ENCODE peak calls at places on chromosomes 13 and 19, in five cellular contexts. One of them, this sample, is unnamed.

GRCh38 chr13:111245781-111246384 is 74.6 kb upstream of the TEX29 start:
- DNase-seq in cardiac muscle cell: peak
- DNase-seq in heart right ventricle: no peak
- DNase-seq in tibial nerve: no peak
- DNase-seq in dorsolateral prefrontal cortex: no peak
- DNase-seq in this sample: no peak

GRCh38 chr13:101127741-101128353 is 288.5 kb downstream of the NALCN start:
- DNase-seq in cardiac muscle cell: peak
- DNase-seq in heart right ventricle: no peak
- DNase-seq in dorsolateral prefrontal cortex: no peak
- DNase-seq in tibial nerve: no peak
- DNase-seq in this sample: no peak

GRCh38 chr13:71590654-71591148 is 276.3 kb downstream of the DACH1 start:
- DNase-seq in dorsolateral prefrontal cortex: no peak
- DNase-seq in cardiac muscle cell: no peak
- DNase-seq in tibial nerve: no peak
- DNase-seq in heart right ventricle: no peak
- DNase-seq in this sample: no peak

GRCh38 chr13:62931901-62932883 is 1516.5 kb upstream of the PCDH20 start:
- DNase-seq in cardiac muscle cell: peak
- DNase-seq in heart right ventricle: no peak
- DNase-seq in tibial nerve: no peak
- DNase-seq in dorsolateral prefrontal cortex: no peak
- DNase-seq in this sample: no peak

GRCh38 chr19:5048727-5049553 is 80.0 kb downstream of the KDM4B start:
- DNase-seq in tibial nerve: no peak
- DNase-seq in cardiac muscle cell: peak
- DNase-seq in heart right ventricle: no peak
- DNase-seq in dorsolateral prefrontal cortex: no peak
- DNase-seq in this sample: no peak

GRCh38 chr19:57192064-57192395 is 730 bp downstream of the ZNF264 start:
- DNase-seq in dorsolateral prefrontal cortex: no peak
- DNase-seq in cardiac muscle cell: peak
- DNase-seq in tibial nerve: no peak
- DNase-seq in heart right ventricle: no peak
- DNase-seq in this sample: no peak

GRCh38 chr19:4452230-4452990 is 5.2 kb downstream of the UBXN6 start:
- DNase-seq in cardiac muscle cell: no peak
- DNase-seq in heart right ventricle: no peak
- DNase-seq in tibial nerve: no peak
- DNase-seq in dorsolateral prefrontal cortex: no peak
- DNase-seq in this sample: no peak

GRCh38 chr13:35549481-35549880 is 73.0 kb upstream of the MAB21L1 start:
- DNase-seq in cardiac muscle cell: peak
- DNase-seq in tibial nerve: no peak
- DNase-seq in dorsolateral prefrontal cortex: no peak
- DNase-seq in heart right ventricle: no peak
- DNase-seq in this sample: no peak

GRCh38 chr19:47172666-47173455 is 42.2 kb downstream of the SAE1 start:
- DNase-seq in dorsolateral prefrontal cortex: no peak
- DNase-seq in tibial nerve: no peak
- DNase-seq in heart right ventricle: no peak
- DNase-seq in cardiac muscle cell: no peak
- DNase-seq in this sample: no peak

GRCh38 chr19:28578786-28579505 is 634.0 kb downstream of the UQCRFS1 start:
- DNase-seq in heart right ventricle: no peak
- DNase-seq in dorsolateral prefrontal cortex: no peak
- DNase-seq in tibial nerve: no peak
- DNase-seq in cardiac muscle cell: no peak
- DNase-seq in this sample: no peak

GRCh38 chr19:38213911-38214625 is 10.0 kb downstream of the DPF1 start:
- DNase-seq in cardiac muscle cell: peak
- DNase-seq in heart right ventricle: no peak
- DNase-seq in tibial nerve: no peak
- DNase-seq in dorsolateral prefrontal cortex: peak
- DNase-seq in this sample: no peak

GRCh38 chr13:45119469-45119989 is 781 bp upstream of the GTF2F2 start:
- DNase-seq in dorsolateral prefrontal cortex: no peak
- DNase-seq in heart right ventricle: no peak
- DNase-seq in tibial nerve: no peak
- DNase-seq in cardiac muscle cell: peak
- DNase-seq in this sample: no peak

GRCh38 chr13:64855506-64855905 is 2374.6 kb downstream of the PCDH9 start:
- DNase-seq in heart right ventricle: no peak
- DNase-seq in dorsolateral prefrontal cortex: no peak
- DNase-seq in tibial nerve: no peak
- DNase-seq in cardiac muscle cell: peak
- DNase-seq in this sample: no peak

GRCh38 chr13:99367663-99368448 is 60.7 kb upstream of the GPR183 start:
- DNase-seq in dorsolateral prefrontal cortex: no peak
- DNase-seq in heart right ventricle: no peak
- DNase-seq in cardiac muscle cell: no peak
- DNase-seq in tibial nerve: no peak
- DNase-seq in this sample: no peak

GRCh38 chr19:34217952-34218817 is 36.2 kb upstream of the GARRE1 start:
- DNase-seq in tibial nerve: no peak
- DNase-seq in heart right ventricle: no peak
- DNase-seq in dorsolateral prefrontal cortex: no peak
- DNase-seq in cardiac muscle cell: peak
- DNase-seq in this sample: no peak

GRCh38 chr19:7641288-7642276 is 4.7 kb downstream of the STXBP2 start:
- DNase-seq in cardiac muscle cell: no peak
- DNase-seq in tibial nerve: no peak
- DNase-seq in heart right ventricle: no peak
- DNase-seq in dorsolateral prefrontal cortex: no peak
- DNase-seq in this sample: no peak

GRCh38 chr13:73937420-73937819 is 196.8 kb downstream of the KLF12 start:
- DNase-seq in heart right ventricle: no peak
- DNase-seq in tibial nerve: no peak
- DNase-seq in dorsolateral prefrontal cortex: no peak
- DNase-seq in cardiac muscle cell: no peak
- DNase-seq in this sample: no peak

GRCh38 chr13:28494861-28495585 is at the start of gene FLT1:
- DNase-seq in dorsolateral prefrontal cortex: no peak
- DNase-seq in heart right ventricle: peak
- DNase-seq in tibial nerve: no peak
- DNase-seq in cardiac muscle cell: peak
- DNase-seq in this sample: no peak

GRCh38 chr13:64778002-64778401 is 2452.1 kb downstream of the PCDH9 start:
- DNase-seq in cardiac muscle cell: no peak
- DNase-seq in tibial nerve: no peak
- DNase-seq in dorsolateral prefrontal cortex: no peak
- DNase-seq in heart right ventricle: no peak
- DNase-seq in this sample: no peak

GRCh38 chr19:51020988-51021651 is 1.6 kb upstream of the KLK10 start:
- DNase-seq in dorsolateral prefrontal cortex: peak
- DNase-seq in cardiac muscle cell: peak
- DNase-seq in heart right ventricle: no peak
- DNase-seq in tibial nerve: no peak
- DNase-seq in this sample: no peak

GRCh38 chr19:53333071-53333465 is 481 bp upstream of the ZNF845 start:
- DNase-seq in dorsolateral prefrontal cortex: no peak
- DNase-seq in tibial nerve: no peak
- DNase-seq in cardiac muscle cell: no peak
- DNase-seq in heart right ventricle: peak
- DNase-seq in this sample: no peak

GRCh38 chr19:42563352-42564210 is 31.1 kb downstream of the CEACAM8 start:
- DNase-seq in tibial nerve: no peak
- DNase-seq in dorsolateral prefrontal cortex: peak
- DNase-seq in cardiac muscle cell: peak
- DNase-seq in heart right ventricle: peak
- DNase-seq in this sample: peak

GRCh38 chr19:30648321-30648720 is 276.1 kb downstream of the ZNF536 start:
- DNase-seq in cardiac muscle cell: no peak
- DNase-seq in tibial nerve: no peak
- DNase-seq in heart right ventricle: no peak
- DNase-seq in dorsolateral prefrontal cortex: no peak
- DNase-seq in this sample: no peak

GRCh38 chr19:7292352-7292949 is 1.8 kb downstream of the INSR start:
- DNase-seq in tibial nerve: no peak
- DNase-seq in cardiac muscle cell: no peak
- DNase-seq in heart right ventricle: no peak
- DNase-seq in dorsolateral prefrontal cortex: no peak
- DNase-seq in this sample: no peak

GRCh38 chr19:10408511-10409291 is 5.4 kb upstream of the CDC37 start:
- DNase-seq in dorsolateral prefrontal cortex: peak
- DNase-seq in cardiac muscle cell: no peak
- DNase-seq in tibial nerve: no peak
- DNase-seq in heart right ventricle: no peak
- DNase-seq in this sample: no peak

GRCh38 chr13:30415430-30416030 is 6.8 kb upstream of the UBE2L5 start:
- DNase-seq in dorsolateral prefrontal cortex: no peak
- DNase-seq in cardiac muscle cell: no peak
- DNase-seq in tibial nerve: no peak
- DNase-seq in heart right ventricle: no peak
- DNase-seq in this sample: peak

GRCh38 chr19:50739841-50740426 is 16.8 kb downstream of the CLEC11A start:
- DNase-seq in tibial nerve: no peak
- DNase-seq in heart right ventricle: no peak
- DNase-seq in dorsolateral prefrontal cortex: no peak
- DNase-seq in cardiac muscle cell: no peak
- DNase-seq in this sample: no peak

GRCh38 chr19:38912600-38913514 is 871 bp upstream of the CCER2 start:
- DNase-seq in tibial nerve: no peak
- DNase-seq in heart right ventricle: no peak
- DNase-seq in dorsolateral prefrontal cortex: no peak
- DNase-seq in cardiac muscle cell: no peak
- DNase-seq in this sample: no peak

GRCh38 chr19:47518139-47518538 is 3.3 kb upstream of the NAPA start:
- DNase-seq in dorsolateral prefrontal cortex: no peak
- DNase-seq in tibial nerve: no peak
- DNase-seq in heart right ventricle: no peak
- DNase-seq in cardiac muscle cell: no peak
- DNase-seq in this sample: peak

GRCh38 chr13:28659611-28659970 is 661 bp downstream of the POMP start:
- DNase-seq in dorsolateral prefrontal cortex: no peak
- DNase-seq in tibial nerve: no peak
- DNase-seq in heart right ventricle: no peak
- DNase-seq in cardiac muscle cell: peak
- DNase-seq in this sample: no peak

GRCh38 chr19:48970139-48970766 is 5.1 kb downstream of the FTL start:
- DNase-seq in heart right ventricle: no peak
- DNase-seq in cardiac muscle cell: no peak
- DNase-seq in dorsolateral prefrontal cortex: no peak
- DNase-seq in tibial nerve: no peak
- DNase-seq in this sample: no peak

GRCh38 chr13:106426909-106427308 is 108.6 kb downstream of the EFNB2 start:
- DNase-seq in heart right ventricle: no peak
- DNase-seq in cardiac muscle cell: no peak
- DNase-seq in tibial nerve: no peak
- DNase-seq in dorsolateral prefrontal cortex: no peak
- DNase-seq in this sample: no peak

GRCh38 chr19:47438793-47439220 is 19.5 kb upstream of the MEIS3 start:
- DNase-seq in tibial nerve: no peak
- DNase-seq in dorsolateral prefrontal cortex: no peak
- DNase-seq in heart right ventricle: no peak
- DNase-seq in cardiac muscle cell: no peak
- DNase-seq in this sample: no peak

GRCh38 chr13:107099661-107100060 is 531.7 kb upstream of the ARGLU1 start:
- DNase-seq in cardiac muscle cell: no peak
- DNase-seq in tibial nerve: no peak
- DNase-seq in heart right ventricle: no peak
- DNase-seq in dorsolateral prefrontal cortex: no peak
- DNase-seq in this sample: no peak

GRCh38 chr19:21677696-21678418 is 89.5 kb downstream of the ZNF100 start:
- DNase-seq in cardiac muscle cell: no peak
- DNase-seq in dorsolateral prefrontal cortex: no peak
- DNase-seq in tibial nerve: no peak
- DNase-seq in heart right ventricle: peak
- DNase-seq in this sample: no peak
- TF ChIP-seq CTCF in cardiac muscle cell: no peak
- TF ChIP-seq CTCF in dorsolateral prefrontal cortex: no peak
- TF ChIP-seq CTCF in tibial nerve: no peak
- TF ChIP-seq CTCF in heart right ventricle: no peak
- TF ChIP-seq CTCF in this sample: no peak

GRCh38 chr13:43787998-43788397 is 1.2 kb upstream of the ENOX1 start:
- DNase-seq in tibial nerve: no peak
- DNase-seq in heart right ventricle: no peak
- DNase-seq in dorsolateral prefrontal cortex: no peak
- DNase-seq in cardiac muscle cell: peak
- DNase-seq in this sample: no peak
- H3K4me3 ChIP-seq in tibial nerve: no peak
- H3K4me3 ChIP-seq in heart right ventricle: no peak
- H3K4me3 ChIP-seq in dorsolateral prefrontal cortex: peak
- H3K4me3 ChIP-seq in cardiac muscle cell: no peak
- H3K4me3 ChIP-seq in this sample: no peak

GRCh38 chr19:19051478-19052213 is 12.1 kb upstream of the SLC25A42 start:
- DNase-seq in dorsolateral prefrontal cortex: no peak
- DNase-seq in tibial nerve: no peak
- DNase-seq in heart right ventricle: no peak
- DNase-seq in cardiac muscle cell: no peak
- DNase-seq in this sample: no peak
- TF ChIP-seq CTCF in dorsolateral prefrontal cortex: no peak
- TF ChIP-seq CTCF in tibial nerve: no peak
- TF ChIP-seq CTCF in heart right ventricle: no peak
- TF ChIP-seq CTCF in cardiac muscle cell: no peak
- TF ChIP-seq CTCF in this sample: no peak

GRCh38 chr19:9362905-9363304 is at the start of gene ZNF177:
- DNase-seq in dorsolateral prefrontal cortex: peak
- DNase-seq in heart right ventricle: no peak
- DNase-seq in cardiac muscle cell: peak
- DNase-seq in tibial nerve: no peak
- DNase-seq in this sample: no peak
- H3K4me3 ChIP-seq in dorsolateral prefrontal cortex: no peak
- H3K4me3 ChIP-seq in heart right ventricle: no peak
- H3K4me3 ChIP-seq in cardiac muscle cell: no peak
- H3K4me3 ChIP-seq in tibial nerve: no peak
- H3K4me3 ChIP-seq in this sample: no peak

GRCh38 chr19:13723206-13723605 is 41.1 kb upstream of the MRI1 start:
- DNase-seq in dorsolateral prefrontal cortex: no peak
- DNase-seq in heart right ventricle: no peak
- DNase-seq in tibial nerve: no peak
- DNase-seq in cardiac muscle cell: peak
- DNase-seq in this sample: no peak

GRCh38 chr19:13712767-13713201 is 51.5 kb upstream of the MRI1 start:
- DNase-seq in cardiac muscle cell: no peak
- DNase-seq in dorsolateral prefrontal cortex: peak
- DNase-seq in heart right ventricle: no peak
- DNase-seq in tibial nerve: no peak
- DNase-seq in this sample: no peak

GRCh38 chr19:13717194-13717643 is 47.1 kb upstream of the MRI1 start:
- DNase-seq in dorsolateral prefrontal cortex: no peak
- DNase-seq in tibial nerve: no peak
- DNase-seq in heart right ventricle: no peak
- DNase-seq in cardiac muscle cell: no peak
- DNase-seq in this sample: no peak

GRCh38 chr19:13718733-13719132 is 45.6 kb upstream of the MRI1 start:
- DNase-seq in tibial nerve: no peak
- DNase-seq in dorsolateral prefrontal cortex: peak
- DNase-seq in cardiac muscle cell: peak
- DNase-seq in heart right ventricle: peak
- DNase-seq in this sample: no peak
- TF ChIP-seq CTCF in tibial nerve: no peak
- TF ChIP-seq CTCF in dorsolateral prefrontal cortex: no peak
- TF ChIP-seq CTCF in cardiac muscle cell: no peak
- TF ChIP-seq CTCF in heart right ventricle: no peak
- TF ChIP-seq CTCF in this sample: no peak

GRCh38 chr19:18023596-18024212 is 15.7 kb downstream of the ARRDC2 start:
- DNase-seq in dorsolateral prefrontal cortex: peak
- DNase-seq in cardiac muscle cell: peak
- DNase-seq in tibial nerve: peak
- DNase-seq in heart right ventricle: peak
- DNase-seq in this sample: no peak
- H3K4me3 ChIP-seq in dorsolateral prefrontal cortex: no peak
- H3K4me3 ChIP-seq in cardiac muscle cell: no peak
- H3K4me3 ChIP-seq in tibial nerve: no peak
- H3K4me3 ChIP-seq in heart right ventricle: no peak
- H3K4me3 ChIP-seq in this sample: peak

GRCh38 chr19:3073931-3074595 is 11.8 kb upstream of the TLE5 start:
- DNase-seq in tibial nerve: no peak
- DNase-seq in cardiac muscle cell: peak
- DNase-seq in dorsolateral prefrontal cortex: no peak
- DNase-seq in heart right ventricle: no peak
- DNase-seq in this sample: no peak
- TF ChIP-seq CTCF in tibial nerve: no peak
- TF ChIP-seq CTCF in cardiac muscle cell: peak
- TF ChIP-seq CTCF in dorsolateral prefrontal cortex: no peak
- TF ChIP-seq CTCF in heart right ventricle: no peak
- TF ChIP-seq CTCF in this sample: peak